ENCODE peak calls at places on chromosomes 11 and 22, in seven cellular contexts. Z is GM04504; K is SW 1271; Y is HL-60; X is iris pigment epithelial cell; F is stimulated activated CD4-positive, alpha-beta T cell treated with anti-CD3 and anti-CD28 coated beads, Interleukin-15, amount 100 ng/mL, for 1 hour; A is AG10803. V is an unnamed sample.

GRCh38 chr22:19974233-19974861 is 32.7 kb upstream of the TXNRD2 start:
- DNase-seq in Y (no peak), X (peak), A (peak), K (peak), F (no peak), Z (no peak), V (no peak)

GRCh38 chr11:58428021-58428420 is at the start of gene OR5B2:
- DNase-seq in Y (no peak), K (no peak), Z (no peak), F (no peak), A (no peak), X (no peak), V (no peak)

GRCh38 chr11:99370557-99371200 is 349.9 kb downstream of the CNTN5 start:
- DNase-seq in Z (peak), F (no peak), K (no peak), A (peak), X (peak), Y (no peak), V (peak)

GRCh38 chr22:19213496-19214473 is 35.2 kb upstream of the SLC25A1 start:
- DNase-seq in F (no peak), A (peak), K (no peak), X (no peak), Y (no peak), Z (no peak), V (no peak)

GRCh38 chr11:12862761-12863469 is 146.2 kb upstream of the RASSF10 start:
- DNase-seq in F (no peak), Z (peak), Y (no peak), K (no peak), A (peak), X (peak), V (no peak)

GRCh38 chr11:47104337-47104950 is 72.2 kb downstream of the ARFGAP2 start:
- DNase-seq in Y (no peak), F (no peak), X (peak), Z (no peak), K (no peak), A (peak), V (no peak)

GRCh38 chr11:111796696-111797095 is 30.5 kb upstream of the PPP2R1B start:
- DNase-seq in Y (peak), A (peak), X (peak), F (no peak), K (no peak), Z (no peak), V (no peak)

GRCh38 chr11:44286268-44286880 is 23.6 kb downstream of the ALX4 start:
- DNase-seq in Z (peak), X (peak), F (peak), A (peak), K (no peak), Y (peak), V (no peak)

GRCh38 chr11:108751444-108751843 is 86.6 kb downstream of the DDX10 start:
- DNase-seq in Y (no peak), F (no peak), X (no peak), K (no peak), Z (no peak), A (no peak), V (no peak)

GRCh38 chr22:29048822-29049654 is 12.6 kb downstream of the C22orf31 start:
- DNase-seq in K (no peak), F (no peak), Z (no peak), X (no peak), Y (no peak), A (no peak), V (no peak)

GRCh38 chr11:7555067-7555699 is 41.4 kb downstream of the PPFIBP2 start:
- DNase-seq in K (no peak), A (no peak), Y (no peak), X (peak), F (no peak), Z (no peak), V (no peak)

GRCh38 chr11:95108159-95108611 is 18.5 kb downstream of the ENDOD1 start:
- DNase-seq in A (peak), K (no peak), X (peak), Y (no peak), Z (no peak), F (no peak), V (no peak)

GRCh38 chr22:38219644-38220043 is 17.9 kb downstream of the MAFF start:
- DNase-seq in K (no peak), Y (no peak), A (no peak), Z (no peak), F (no peak), X (no peak), V (no peak)

GRCh38 chr11:122367809-122368231 is 251.8 kb upstream of the BLID start:
- DNase-seq in Z (peak), A (peak), Y (no peak), X (peak), F (no peak), K (no peak), V (no peak)

GRCh38 chr11:6655020-6655789 is 404 bp downstream of the DCHS1 start:
- DNase-seq in Z (no peak), A (peak), X (no peak), F (no peak), Y (no peak), K (no peak), V (no peak)

GRCh38 chr11:108647701-108648527 is 17.0 kb upstream of the DDX10 start:
- DNase-seq in A (peak), K (peak), X (peak), Y (no peak), Z (no peak), F (peak), V (peak)

GRCh38 chr11:21736404-21736803 is 456.5 kb upstream of the ANO5 start:
- DNase-seq in X (no peak), K (no peak), A (no peak), F (no peak), Y (no peak), Z (no peak), V (no peak)

GRCh38 chr11:68946416-68947090 is 34.2 kb downstream of the MRGPRD start:
- DNase-seq in F (no peak), Y (no peak), Z (peak), X (peak), K (no peak), A (peak), V (no peak)

GRCh38 chr11:34274712-34275398 is 83.0 kb downstream of the ABTB2 start:
- DNase-seq in Z (peak), Y (no peak), A (peak), F (no peak), K (no peak), X (peak), V (peak)

GRCh38 chr11:133041165-133041564 is 491.1 kb downstream of the OPCML start:
- DNase-seq in A (no peak), X (no peak), F (no peak), K (no peak), Y (no peak), Z (no peak), V (no peak)

GRCh38 chr11:122711831-122712378 is 56.4 kb downstream of the UBASH3B start:
- DNase-seq in A (peak), Y (no peak), X (no peak), Z (no peak), K (no peak), F (no peak), V (no peak)

GRCh38 chr22:27836181-27836580 is 34.6 kb upstream of the MN1 start:
- DNase-seq in A (peak), Y (no peak), X (no peak), F (no peak), K (no peak), Z (no peak), V (no peak)

GRCh38 chr11:36155770-36156485 is 133.3 kb downstream of the COMMD9 start:
- DNase-seq in F (no peak), X (peak), Y (no peak), K (no peak), Z (no peak), A (peak), V (no peak)

GRCh38 chr11:111633756-111634362 is 31.6 kb downstream of the SIK2 start:
- DNase-seq in A (peak), F (no peak), Y (no peak), Z (no peak), K (no peak), X (peak), V (no peak)

GRCh38 chr11:6413791-6414231 is 5.1 kb downstream of the APBB1 start:
- DNase-seq in A (peak), Z (no peak), K (no peak), F (no peak), X (no peak), Y (no peak), V (no peak)

GRCh38 chr11:96781082-96781481 is 391.3 kb downstream of the JRKL start:
- DNase-seq in X (no peak), A (no peak), Z (no peak), F (no peak), Y (no peak), K (no peak), V (no peak)

GRCh38 chr11:113992459-113993105 is 17.7 kb downstream of the HTR3A start:
- DNase-seq in K (no peak), F (no peak), A (no peak), X (no peak), Y (no peak), Z (no peak), V (no peak)

GRCh38 chr11:113261709-113262475 is 52.5 kb upstream of the TTC12 start:
- DNase-seq in A (peak), Z (no peak), K (no peak), F (no peak), Y (no peak), X (peak), V (no peak)

GRCh38 chr11:117473692-117474091 is 146.0 kb downstream of the CEP164 start:
- DNase-seq in A (no peak), Z (no peak), K (no peak), F (no peak), Y (no peak), X (no peak), V (no peak)

GRCh38 chr11:134740590-134741342 is 328.7 kb upstream of the B3GAT1 start:
- DNase-seq in A (no peak), Z (no peak), X (no peak), Y (no peak), K (no peak), F (no peak), V (no peak)

GRCh38 chr11:102229510-102230119 is 87.7 kb upstream of the BIRC3 start:
- DNase-seq in Y (no peak), X (no peak), K (no peak), Z (no peak), A (no peak), F (no peak), V (no peak)